ENCODE peak calls at places on chromosomes 1 and 21, in seven cellular contexts. One of them, this sample, is unnamed.

GRCh38 chr1:119504831-119505230 is 2.2 kb upstream of the HSD3B1 start:
- DNase-seq in cardiac muscle cell: no peak
- DNase-seq in NCI-H2081: no peak
- DNase-seq in NCI-H1694: no peak
- DNase-seq in stimulated activated CD4-positive, alpha-beta T cell treated with anti-CD3 and anti-CD28 coated beads, Interleukin-2, amount 100 ng/mL, for 24 hours: no peak
- DNase-seq in NCI-H748 treated with DMSO at 0.1 percent for 48 hours: no peak
- DNase-seq in activated T-helper 1 cell treated with Interleukin-2 at 50 U/mL for 16 hours: no peak
- DNase-seq in this sample: no peak

GRCh38 chr1:14699596-14699995 is 101.1 kb downstream of the KAZN start:
- DNase-seq in cardiac muscle cell: no peak
- DNase-seq in NCI-H2081: no peak
- DNase-seq in NCI-H1694: no peak
- DNase-seq in stimulated activated CD4-positive, alpha-beta T cell treated with anti-CD3 and anti-CD28 coated beads, Interleukin-2, amount 100 ng/mL, for 24 hours: no peak
- DNase-seq in NCI-H748 treated with DMSO at 0.1 percent for 48 hours: no peak
- DNase-seq in activated T-helper 1 cell treated with Interleukin-2 at 50 U/mL for 16 hours: no peak
- DNase-seq in this sample: no peak

GRCh38 chr1:201136696-201137392 is 9.9 kb upstream of the ASCL5 start:
- DNase-seq in cardiac muscle cell: no peak
- DNase-seq in NCI-H2081: no peak
- DNase-seq in NCI-H1694: no peak
- DNase-seq in stimulated activated CD4-positive, alpha-beta T cell treated with anti-CD3 and anti-CD28 coated beads, Interleukin-2, amount 100 ng/mL, for 24 hours: no peak
- DNase-seq in NCI-H748 treated with DMSO at 0.1 percent for 48 hours: no peak
- DNase-seq in activated T-helper 1 cell treated with Interleukin-2 at 50 U/mL for 16 hours: no peak
- DNase-seq in this sample: no peak

GRCh38 chr1:81192647-81193642 is 607.8 kb upstream of the ADGRL2 start:
- DNase-seq in cardiac muscle cell: no peak
- DNase-seq in NCI-H2081: no peak
- DNase-seq in NCI-H1694: no peak
- DNase-seq in stimulated activated CD4-positive, alpha-beta T cell treated with anti-CD3 and anti-CD28 coated beads, Interleukin-2, amount 100 ng/mL, for 24 hours: no peak
- DNase-seq in NCI-H748 treated with DMSO at 0.1 percent for 48 hours: no peak
- DNase-seq in activated T-helper 1 cell treated with Interleukin-2 at 50 U/mL for 16 hours: no peak
- DNase-seq in this sample: no peak

GRCh38 chr1:192803501-192803900 is 5.3 kb upstream of the RGS2 start:
- DNase-seq in cardiac muscle cell: no peak
- DNase-seq in NCI-H2081: no peak
- DNase-seq in NCI-H1694: no peak
- DNase-seq in stimulated activated CD4-positive, alpha-beta T cell treated with anti-CD3 and anti-CD28 coated beads, Interleukin-2, amount 100 ng/mL, for 24 hours: no peak
- DNase-seq in NCI-H748 treated with DMSO at 0.1 percent for 48 hours: no peak
- DNase-seq in activated T-helper 1 cell treated with Interleukin-2 at 50 U/mL for 16 hours: no peak
- DNase-seq in this sample: no peak

GRCh38 chr1:205481629-205482071 is 22.8 kb upstream of the CDK18 start:
- DNase-seq in cardiac muscle cell: no peak
- DNase-seq in NCI-H2081: peak; percentile 42
- DNase-seq in NCI-H1694: no peak
- DNase-seq in stimulated activated CD4-positive, alpha-beta T cell treated with anti-CD3 and anti-CD28 coated beads, Interleukin-2, amount 100 ng/mL, for 24 hours: no peak
- DNase-seq in NCI-H748 treated with DMSO at 0.1 percent for 48 hours: no peak
- DNase-seq in activated T-helper 1 cell treated with Interleukin-2 at 50 U/mL for 16 hours: no peak
- DNase-seq in this sample: no peak

GRCh38 chr1:114153051-114153620 is 533 bp downstream of the SYT6 start:
- DNase-seq in cardiac muscle cell: peak; percentile 13
- DNase-seq in NCI-H2081: no peak
- DNase-seq in NCI-H1694: peak; percentile 32
- DNase-seq in stimulated activated CD4-positive, alpha-beta T cell treated with anti-CD3 and anti-CD28 coated beads, Interleukin-2, amount 100 ng/mL, for 24 hours: no peak
- DNase-seq in NCI-H748 treated with DMSO at 0.1 percent for 48 hours: no peak
- DNase-seq in activated T-helper 1 cell treated with Interleukin-2 at 50 U/mL for 16 hours: no peak
- DNase-seq in this sample: no peak

GRCh38 chr1:180353930-180354329 is 123.9 kb downstream of the LHX4 start:
- DNase-seq in cardiac muscle cell: no peak
- DNase-seq in NCI-H2081: no peak
- DNase-seq in NCI-H1694: peak; percentile 41
- DNase-seq in stimulated activated CD4-positive, alpha-beta T cell treated with anti-CD3 and anti-CD28 coated beads, Interleukin-2, amount 100 ng/mL, for 24 hours: no peak
- DNase-seq in NCI-H748 treated with DMSO at 0.1 percent for 48 hours: no peak
- DNase-seq in activated T-helper 1 cell treated with Interleukin-2 at 50 U/mL for 16 hours: no peak
- DNase-seq in this sample: no peak

GRCh38 chr1:160205974-160206369 is 788 bp downstream of the PEA15 start:
- DNase-seq in cardiac muscle cell: no peak
- DNase-seq in NCI-H2081: peak; percentile 34
- DNase-seq in NCI-H1694: no peak
- DNase-seq in stimulated activated CD4-positive, alpha-beta T cell treated with anti-CD3 and anti-CD28 coated beads, Interleukin-2, amount 100 ng/mL, for 24 hours: peak; percentile 58
- DNase-seq in NCI-H748 treated with DMSO at 0.1 percent for 48 hours: peak; percentile 6
- DNase-seq in activated T-helper 1 cell treated with Interleukin-2 at 50 U/mL for 16 hours: peak; percentile 19
- DNase-seq in this sample: peak; percentile 23

GRCh38 chr1:115807723-115808122 is 33.2 kb downstream of the NHLH2 start:
- DNase-seq in cardiac muscle cell: peak; percentile 88
- DNase-seq in NCI-H2081: peak; percentile 42
- DNase-seq in NCI-H1694: peak; percentile 88
- DNase-seq in stimulated activated CD4-positive, alpha-beta T cell treated with anti-CD3 and anti-CD28 coated beads, Interleukin-2, amount 100 ng/mL, for 24 hours: peak; percentile 41
- DNase-seq in NCI-H748 treated with DMSO at 0.1 percent for 48 hours: peak; percentile 51
- DNase-seq in activated T-helper 1 cell treated with Interleukin-2 at 50 U/mL for 16 hours: no peak
- DNase-seq in this sample: peak; percentile 29

GRCh38 chr21:42440187-42440792 is 36.6 kb downstream of the UBASH3A start:
- DNase-seq in cardiac muscle cell: no peak
- DNase-seq in NCI-H2081: no peak
- DNase-seq in NCI-H1694: no peak
- DNase-seq in stimulated activated CD4-positive, alpha-beta T cell treated with anti-CD3 and anti-CD28 coated beads, Interleukin-2, amount 100 ng/mL, for 24 hours: peak; percentile 42
- DNase-seq in NCI-H748 treated with DMSO at 0.1 percent for 48 hours: no peak
- DNase-seq in activated T-helper 1 cell treated with Interleukin-2 at 50 U/mL for 16 hours: no peak
- DNase-seq in this sample: no peak

GRCh38 chr1:89911186-89911976 is 83.5 kb upstream of the ZNF326 start:
- DNase-seq in cardiac muscle cell: peak; percentile 28
- DNase-seq in NCI-H2081: no peak
- DNase-seq in NCI-H1694: no peak
- DNase-seq in stimulated activated CD4-positive, alpha-beta T cell treated with anti-CD3 and anti-CD28 coated beads, Interleukin-2, amount 100 ng/mL, for 24 hours: no peak
- DNase-seq in NCI-H748 treated with DMSO at 0.1 percent for 48 hours: no peak
- DNase-seq in activated T-helper 1 cell treated with Interleukin-2 at 50 U/mL for 16 hours: no peak
- DNase-seq in this sample: no peak

GRCh38 chr21:34074283-34075098 is 1.1 kb downstream of the MRPS6 start:
- DNase-seq in cardiac muscle cell: peak; percentile 34
- DNase-seq in NCI-H2081: no peak
- DNase-seq in NCI-H1694: no peak
- DNase-seq in stimulated activated CD4-positive, alpha-beta T cell treated with anti-CD3 and anti-CD28 coated beads, Interleukin-2, amount 100 ng/mL, for 24 hours: peak; percentile 27
- DNase-seq in NCI-H748 treated with DMSO at 0.1 percent for 48 hours: no peak
- DNase-seq in activated T-helper 1 cell treated with Interleukin-2 at 50 U/mL for 16 hours: no peak
- DNase-seq in this sample: no peak

GRCh38 chr1:53172751-53173498 is 23.7 kb upstream of the CPT2 start:
- DNase-seq in cardiac muscle cell: peak; percentile 24
- DNase-seq in NCI-H2081: peak; percentile 17
- DNase-seq in NCI-H1694: peak; percentile 25
- DNase-seq in stimulated activated CD4-positive, alpha-beta T cell treated with anti-CD3 and anti-CD28 coated beads, Interleukin-2, amount 100 ng/mL, for 24 hours: no peak
- DNase-seq in NCI-H748 treated with DMSO at 0.1 percent for 48 hours: no peak
- DNase-seq in activated T-helper 1 cell treated with Interleukin-2 at 50 U/mL for 16 hours: no peak
- DNase-seq in this sample: peak; percentile 30

GRCh38 chr1:155591770-155592169 is 18.2 kb upstream of the MSTO1 start:
- DNase-seq in cardiac muscle cell: peak; percentile 64
- DNase-seq in NCI-H2081: peak; percentile 74
- DNase-seq in NCI-H1694: peak; percentile 84
- DNase-seq in stimulated activated CD4-positive, alpha-beta T cell treated with anti-CD3 and anti-CD28 coated beads, Interleukin-2, amount 100 ng/mL, for 24 hours: peak; percentile 26
- DNase-seq in NCI-H748 treated with DMSO at 0.1 percent for 48 hours: peak; percentile 73
- DNase-seq in activated T-helper 1 cell treated with Interleukin-2 at 50 U/mL for 16 hours: no peak
- DNase-seq in this sample: peak; percentile 19

GRCh38 chr1:93844262-93845045 is 34.6 kb downstream of the DNTTIP2 start:
- DNase-seq in cardiac muscle cell: peak; percentile 69
- DNase-seq in NCI-H2081: peak; percentile 58
- DNase-seq in NCI-H1694: peak; percentile 77
- DNase-seq in stimulated activated CD4-positive, alpha-beta T cell treated with anti-CD3 and anti-CD28 coated beads, Interleukin-2, amount 100 ng/mL, for 24 hours: no peak
- DNase-seq in NCI-H748 treated with DMSO at 0.1 percent for 48 hours: peak; percentile 39
- DNase-seq in activated T-helper 1 cell treated with Interleukin-2 at 50 U/mL for 16 hours: no peak
- DNase-seq in this sample: peak; percentile 23

GRCh38 chr1:92217721-92218120 is at the start of gene C1orf146:
- DNase-seq in cardiac muscle cell: no peak
- DNase-seq in NCI-H2081: no peak
- DNase-seq in NCI-H1694: no peak
- DNase-seq in stimulated activated CD4-positive, alpha-beta T cell treated with anti-CD3 and anti-CD28 coated beads, Interleukin-2, amount 100 ng/mL, for 24 hours: no peak
- DNase-seq in NCI-H748 treated with DMSO at 0.1 percent for 48 hours: no peak
- DNase-seq in activated T-helper 1 cell treated with Interleukin-2 at 50 U/mL for 16 hours: no peak
- DNase-seq in this sample: no peak

GRCh38 chr1:25568834-25569598 is 25.6 kb downstream of the LDLRAP1 start:
- DNase-seq in cardiac muscle cell: no peak
- DNase-seq in NCI-H2081: no peak
- DNase-seq in NCI-H1694: no peak
- DNase-seq in stimulated activated CD4-positive, alpha-beta T cell treated with anti-CD3 and anti-CD28 coated beads, Interleukin-2, amount 100 ng/mL, for 24 hours: no peak
- DNase-seq in NCI-H748 treated with DMSO at 0.1 percent for 48 hours: no peak
- DNase-seq in activated T-helper 1 cell treated with Interleukin-2 at 50 U/mL for 16 hours: no peak
- DNase-seq in this sample: no peak

GRCh38 chr1:151166506-151166956 is 587 bp downstream of the SCNM1 start:
- DNase-seq in cardiac muscle cell: peak; percentile 49
- DNase-seq in NCI-H2081: no peak
- DNase-seq in NCI-H1694: no peak
- DNase-seq in stimulated activated CD4-positive, alpha-beta T cell treated with anti-CD3 and anti-CD28 coated beads, Interleukin-2, amount 100 ng/mL, for 24 hours: no peak
- DNase-seq in NCI-H748 treated with DMSO at 0.1 percent for 48 hours: no peak
- DNase-seq in activated T-helper 1 cell treated with Interleukin-2 at 50 U/mL for 16 hours: no peak
- DNase-seq in this sample: no peak

This sample was measured in memory B cell.